ENCODE peak calls at places on chromosomes 4 and X, in five cellular contexts. Z, D, F, T and K are unnamed samples. For H3K36me3 and H3K27me3, the result is how much of the 10 kb centered on the place peaks cover.

GRCh38 chrX:47311857-47312774 is 58.3 kb upstream of the ZNF157 start:
- DNase-seq in D (peak), T (peak), F (peak), Z (no peak), K (peak)

GRCh38 chr4:80295331-80295730 is 28.9 kb downstream of the FGF5 start:
- DNase-seq in T (no peak), F (no peak), D (no peak), Z (no peak), K (no peak)

GRCh38 chrX:70176938-70177533 is at the start of gene DGAT2L6:
- DNase-seq in D (no peak), Z (no peak), F (no peak), T (no peak), K (peak)

GRCh38 chr4:60683953-60684352 is 516.2 kb upstream of the ADGRL3 start:
- DNase-seq in F (no peak), Z (no peak), T (peak), D (no peak), K (no peak)

GRCh38 chr4:76622126-76622525 is 187.1 kb downstream of the SHROOM3 start:
- DNase-seq in D (peak), F (no peak), Z (no peak), T (no peak), K (no peak)

GRCh38 chr4:20311863-20312262 is 60.2 kb downstream of the SLIT2 start:
- DNase-seq in T (no peak), Z (no peak), F (no peak), D (no peak), K (no peak)

GRCh38 chr4:134070174-134070573 is 131.4 kb downstream of the PABPC4L start:
- DNase-seq in D (no peak), T (no peak), F (no peak), Z (no peak), K (no peak)

GRCh38 chr4:173748353-173748752 is 218.3 kb upstream of the HAND2 start:
- DNase-seq in Z (no peak), T (no peak), F (no peak), D (no peak), K (no peak)

GRCh38 chr4:83873996-83874395 is 338.1 kb downstream of the GPAT3 start:
- DNase-seq in T (no peak), F (no peak), D (no peak), Z (no peak), K (no peak)

GRCh38 chrX:111837226-111837625 is 38.8 kb upstream of the TRPC5OS start:
- DNase-seq in T (no peak), F (no peak), Z (no peak), D (no peak), K (no peak)

GRCh38 chr4:21544410-21544809 is 404.2 kb downstream of the KCNIP4 start:
- DNase-seq in F (no peak), Z (no peak), D (no peak), T (no peak), K (no peak)

GRCh38 chrX:97158270-97158669 is 274.6 kb downstream of the RPA4 start:
- DNase-seq in D (no peak), Z (no peak), F (no peak), T (no peak), K (no peak)

GRCh38 chr4:94390804-94391410 is 48.3 kb upstream of the HPGDS start:
- DNase-seq in D (no peak), Z (no peak), T (no peak), F (no peak), K (no peak)

GRCh38 chr4:1036095-1036494 is 24.7 kb downstream of the FGFRL1 start:
- DNase-seq in F (no peak), D (no peak), Z (no peak), T (no peak), K (no peak)

GRCh38 chr4:149999485-150000074 is 78.7 kb upstream of the DCLK2 start:
- DNase-seq in Z (no peak), F (no peak), D (no peak), T (peak), K (peak)

GRCh38 chrX:102745513-102746133 is 25.1 kb downstream of the GPRASP3 start:
- DNase-seq in T (no peak), F (peak), Z (no peak), D (no peak), K (no peak)

GRCh38 chr4:119598521-119598920 is 30.1 kb downstream of the PDE5A start:
- DNase-seq in D (no peak), T (no peak), F (no peak), Z (no peak), K (no peak)

GRCh38 chrX:11423362-11423818 is 130.2 kb downstream of the AMELX start:
- DNase-seq in F (no peak), T (peak), D (peak), Z (no peak), K (no peak)

GRCh38 chr4:183100827-183101226 is 1.8 kb downstream of the WWC2 start:
- DNase-seq in D (no peak), T (no peak), Z (no peak), F (no peak), K (no peak)

GRCh38 chr4:27463816-27464215 is 603.2 kb downstream of the STIM2 start:
- DNase-seq in T (no peak), Z (no peak), D (no peak), F (no peak), K (no peak)

GRCh38 chr4:38241541-38241940 is 281.3 kb downstream of the PTTG2 start:
- DNase-seq in Z (no peak), T (no peak), D (no peak), F (no peak), K (no peak)

GRCh38 chr4:79284893-79285292 is 41.0 kb downstream of the NAA11 start:
- DNase-seq in Z (no peak), T (no peak), F (no peak), D (no peak), K (no peak)

GRCh38 chrX:53071604-53072417 is 10.4 kb upstream of the TSPYL2 start:
- DNase-seq in Z (peak), T (peak), F (peak), D (peak), K (peak)

GRCh38 chr4:20954541-20954940 is 254.3 kb downstream of the PACRGL start:
- DNase-seq in F (no peak), Z (no peak), D (no peak), T (no peak), K (no peak)

GRCh38 chrX:150664290-150664689 is 28.9 kb upstream of the MTMR1 start:
- DNase-seq in Z (peak), D (no peak), F (peak), T (no peak), K (no peak)

GRCh38 chr4:167233523-167234387 is 539 bp downstream of the SPOCK3 start:
- DNase-seq in Z (no peak), D (no peak), T (peak), F (no peak), K (peak)

GRCh38 chrX:72245461-72246089 is 6.7 kb upstream of the ERCC6L start:
- DNase-seq in T (peak), Z (peak), D (peak), F (peak), K (peak)

GRCh38 chrX:8726031-8726652 is 5.8 kb downstream of the ANOS1 start:
- DNase-seq in D (no peak), Z (no peak), F (no peak), T (no peak), K (no peak)

GRCh38 chr4:141851246-141851891 is 215.0 kb downstream of the IL15 start:
- DNase-seq in D (no peak), T (no peak), F (no peak), Z (no peak), K (peak)

DNA sequence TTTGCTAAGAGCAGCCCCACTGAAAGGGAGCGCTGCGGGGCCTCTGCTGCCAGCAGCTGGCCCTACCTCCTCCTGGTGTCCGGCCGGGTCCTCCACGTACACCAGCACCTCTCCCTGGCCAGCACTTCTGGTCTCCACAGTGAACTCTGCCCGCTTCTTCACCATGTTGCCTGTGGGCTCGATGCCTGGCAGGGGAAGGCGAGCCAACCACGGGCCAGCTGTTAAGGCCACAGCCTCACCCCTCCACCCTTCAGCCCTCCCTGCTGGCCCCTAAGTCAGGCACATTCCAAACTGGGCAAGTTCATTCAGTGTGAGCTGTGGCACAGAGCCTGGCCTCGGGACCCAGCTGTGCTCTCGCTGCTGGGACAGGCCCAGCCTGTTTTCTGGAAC is 7.8 kb downstream of the FLNA start:
- DNase-seq in F (no peak), Z (peak), T (no peak), D (no peak), K (no peak)
- H3K27ac ChIP-seq in F (no peak), Z (peak), T (no peak), D (peak), K (no peak)

GRCh38 chr4:8472166-8472688 is 31.6 kb downstream of the TRMT44 start:
- DNase-seq in Z (no peak), F (no peak), D (no peak), T (no peak), K (no peak)
- H3K36me3 ChIP-seq in Z (under half), F (half or more), D (under half), T (under half), K (half or more)

GRCh38 chr4:151344948-151345347 is 19.5 kb upstream of the SH3D19 start:
- DNase-seq in D (no peak), F (no peak), Z (no peak), T (no peak), K (no peak)
- H3K27me3 ChIP-seq in D (under half), F (under half), Z (under half), T (under half), K (under half)

DNA sequence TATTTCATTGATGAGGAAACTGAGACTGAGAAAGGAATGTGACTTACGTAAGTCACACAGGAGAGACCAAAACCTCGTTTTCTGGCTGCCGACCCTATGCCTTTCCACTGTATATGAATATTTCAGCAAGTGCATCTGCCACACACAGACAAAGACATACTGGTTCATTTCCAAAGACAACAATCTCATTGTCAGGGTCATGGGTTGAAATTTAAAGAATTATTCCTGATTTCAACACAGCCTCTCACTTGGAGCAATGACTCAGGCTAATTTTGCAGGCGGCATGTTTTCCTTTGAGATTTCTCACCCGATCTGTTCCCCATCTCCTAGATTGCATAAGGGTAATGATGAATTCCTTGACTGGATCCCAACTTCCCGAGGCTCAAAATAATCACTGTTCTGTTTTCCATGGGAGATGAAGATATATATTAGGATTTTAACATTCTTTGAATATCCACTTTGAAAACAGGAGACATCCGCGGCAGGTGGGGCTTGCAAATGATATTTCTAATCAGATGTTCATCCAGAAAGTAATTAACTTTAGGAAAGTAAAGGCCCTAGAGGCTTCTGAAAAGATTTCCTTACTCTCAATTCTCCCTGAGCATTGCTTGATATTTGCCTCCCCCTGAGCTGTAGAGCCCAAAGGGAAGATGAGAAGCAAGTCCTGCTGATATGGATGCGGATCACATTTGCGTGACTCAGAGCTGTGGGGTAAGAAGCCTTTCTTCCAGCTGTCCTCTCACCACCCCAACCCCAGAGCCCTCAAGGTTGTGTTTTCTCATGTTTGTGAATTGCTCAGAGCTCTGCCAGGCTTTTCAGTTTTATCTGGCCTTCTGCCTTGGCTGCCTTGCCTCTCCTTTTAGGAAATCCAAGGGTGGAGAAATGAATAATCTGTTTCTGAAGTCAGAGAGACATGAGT is 361.1 kb upstream of the BOD1L1 start:
- DNase-seq in Z (peak), T (peak), D (no peak), F (no peak), K (no peak)
- H3K27ac ChIP-seq in Z (no peak), T (peak), D (no peak), F (no peak), K (no peak)